ENCODE peak calls at places on chromosomes 1 and 21, in six cellular contexts. One of them, this sample, is unnamed.

GRCh38 chr1:41294213-41294612 is 52.1 kb upstream of the SCMH1 start:
- DNase-seq in lower leg skin: no peak
- DNase-seq in K562: no peak
- DNase-seq in breast epithelium: no peak
- DNase-seq in stomach: peak
- DNase-seq in adrenal gland: no peak
- DNase-seq in this sample: no peak

GRCh38 chr1:31063636-31064035 is 1.9 kb downstream of the PUM1 start:
- DNase-seq in stomach: no peak
- DNase-seq in K562: no peak
- DNase-seq in adrenal gland: no peak
- DNase-seq in lower leg skin: no peak
- DNase-seq in breast epithelium: no peak
- DNase-seq in this sample: no peak

GRCh38 chr1:155062151-155062686 is 1.3 kb upstream of the EFNA4 start:
- DNase-seq in stomach: no peak
- DNase-seq in lower leg skin: no peak
- DNase-seq in K562: no peak
- DNase-seq in breast epithelium: no peak
- DNase-seq in adrenal gland: peak
- DNase-seq in this sample: no peak

GRCh38 chr1:49171941-49172593 is 395.4 kb upstream of the BEND5 start:
- DNase-seq in K562: no peak
- DNase-seq in breast epithelium: no peak
- DNase-seq in adrenal gland: no peak
- DNase-seq in lower leg skin: no peak
- DNase-seq in stomach: no peak
- DNase-seq in this sample: no peak

GRCh38 chr1:94154989-94155388 is 34.0 kb upstream of the ABCA4 start:
- DNase-seq in breast epithelium: no peak
- DNase-seq in lower leg skin: no peak
- DNase-seq in stomach: no peak
- DNase-seq in K562: no peak
- DNase-seq in adrenal gland: peak
- DNase-seq in this sample: no peak

GRCh38 chr1:44652445-44653106 is 21.7 kb downstream of the TMEM53 start:
- DNase-seq in stomach: peak
- DNase-seq in lower leg skin: peak
- DNase-seq in adrenal gland: peak
- DNase-seq in breast epithelium: peak
- DNase-seq in K562: peak
- DNase-seq in this sample: peak

GRCh38 chr1:106680922-106681321 is 375.6 kb upstream of the PRMT6 start:
- DNase-seq in stomach: no peak
- DNase-seq in breast epithelium: no peak
- DNase-seq in adrenal gland: no peak
- DNase-seq in lower leg skin: no peak
- DNase-seq in K562: no peak
- DNase-seq in this sample: no peak

GRCh38 chr1:27292111-27292510 is 29.9 kb upstream of the TMEM222 start:
- DNase-seq in breast epithelium: no peak
- DNase-seq in adrenal gland: no peak
- DNase-seq in K562: no peak
- DNase-seq in lower leg skin: no peak
- DNase-seq in stomach: no peak
- DNase-seq in this sample: peak

GRCh38 chr1:25797939-25798338 is 2.1 kb upstream of the SELENON start:
- DNase-seq in K562: peak
- DNase-seq in stomach: peak
- DNase-seq in adrenal gland: no peak
- DNase-seq in lower leg skin: no peak
- DNase-seq in breast epithelium: no peak
- DNase-seq in this sample: peak

DNA sequence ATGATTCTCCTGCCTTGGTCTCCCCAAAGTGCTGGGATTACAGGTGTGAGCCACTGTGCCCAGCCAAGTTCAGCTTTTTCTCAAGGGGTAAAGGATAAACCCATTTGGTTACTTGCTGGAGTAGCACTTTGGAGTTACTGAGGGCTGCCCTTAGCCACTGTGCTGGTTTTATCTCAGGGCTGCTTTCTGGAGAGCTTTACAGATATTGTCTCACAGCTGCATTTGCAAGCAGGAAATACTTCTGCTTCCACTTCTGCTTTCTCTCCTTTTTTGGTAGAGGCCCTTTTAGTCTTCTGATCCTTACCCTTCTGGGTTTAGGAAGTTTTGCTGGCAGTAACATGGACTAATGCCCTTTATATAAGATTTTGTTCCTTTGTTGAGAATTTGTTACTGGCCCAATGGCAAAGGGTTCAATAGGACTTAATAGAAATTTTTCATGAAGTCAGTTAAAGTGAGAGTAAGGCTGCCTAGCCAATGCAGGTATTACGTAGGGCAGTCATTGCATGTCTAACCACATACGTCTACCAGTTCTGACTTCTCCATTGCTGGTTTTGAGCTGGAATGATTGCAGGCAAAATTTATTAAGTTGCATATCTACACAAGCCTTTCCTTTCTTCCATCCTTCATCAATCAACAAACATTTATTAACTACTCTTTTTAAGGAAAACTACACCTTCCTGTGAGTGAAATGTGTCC is 24.4 kb downstream of the CAP1 start:
- DNase-seq in K562: no peak
- DNase-seq in breast epithelium: no peak
- DNase-seq in stomach: no peak
- DNase-seq in adrenal gland: no peak
- DNase-seq in lower leg skin: no peak
- DNase-seq in this sample: no peak
- TF ChIP-seq POLR2A in K562: no peak
- TF ChIP-seq POLR2A in breast epithelium: no peak
- TF ChIP-seq POLR2A in stomach: no peak
- TF ChIP-seq POLR2A in adrenal gland: no peak
- TF ChIP-seq POLR2A in lower leg skin: no peak
- TF ChIP-seq POLR2A in this sample: no peak

GRCh38 chr1:10779201-10779600 is 17.2 kb downstream of the CASZ1 start:
- DNase-seq in lower leg skin: no peak
- DNase-seq in stomach: peak
- DNase-seq in K562: no peak
- DNase-seq in adrenal gland: no peak
- DNase-seq in breast epithelium: no peak
- DNase-seq in this sample: peak
- TF ChIP-seq POLR2A in lower leg skin: no peak
- TF ChIP-seq POLR2A in stomach: no peak
- TF ChIP-seq POLR2A in K562: no peak
- TF ChIP-seq POLR2A in adrenal gland: no peak
- TF ChIP-seq POLR2A in breast epithelium: no peak
- TF ChIP-seq POLR2A in this sample: no peak

GRCh38 chr1:58781541-58782307 is 2.1 kb downstream of the JUN start:
- DNase-seq in breast epithelium: peak
- DNase-seq in adrenal gland: peak
- DNase-seq in K562: peak
- DNase-seq in stomach: peak
- DNase-seq in lower leg skin: peak
- DNase-seq in this sample: no peak

GRCh38 chr1:58779059-58779754 is 4.6 kb downstream of the JUN start:
- DNase-seq in breast epithelium: no peak
- DNase-seq in K562: no peak
- DNase-seq in stomach: no peak
- DNase-seq in adrenal gland: no peak
- DNase-seq in lower leg skin: no peak
- DNase-seq in this sample: no peak

GRCh38 chr1:58780586-58781452 is 3.0 kb downstream of the JUN start:
- DNase-seq in stomach: peak
- DNase-seq in adrenal gland: no peak
- DNase-seq in breast epithelium: no peak
- DNase-seq in K562: no peak
- DNase-seq in lower leg skin: no peak
- DNase-seq in this sample: no peak

GRCh38 chr1:58778593-58778992 is 5.3 kb downstream of the JUN start:
- DNase-seq in lower leg skin: no peak
- DNase-seq in K562: no peak
- DNase-seq in stomach: no peak
- DNase-seq in adrenal gland: no peak
- DNase-seq in breast epithelium: no peak
- DNase-seq in this sample: no peak

GRCh38 chr1:58779837-58780585 is 3.8 kb downstream of the JUN start:
- DNase-seq in breast epithelium: peak
- DNase-seq in K562: no peak
- DNase-seq in stomach: peak
- DNase-seq in adrenal gland: peak
- DNase-seq in lower leg skin: peak
- DNase-seq in this sample: no peak
- TF ChIP-seq POLR2A in breast epithelium: peak
- TF ChIP-seq POLR2A in K562: peak
- TF ChIP-seq POLR2A in stomach: no peak
- TF ChIP-seq POLR2A in adrenal gland: peak
- TF ChIP-seq POLR2A in lower leg skin: no peak
- TF ChIP-seq POLR2A in this sample: no peak

GRCh38 chr21:34845521-34846213 is 176.9 kb downstream of the CLIC6 start:
- DNase-seq in breast epithelium: no peak
- DNase-seq in K562: no peak
- DNase-seq in stomach: peak
- DNase-seq in adrenal gland: no peak
- DNase-seq in lower leg skin: no peak
- DNase-seq in this sample: peak
- TF ChIP-seq POLR2A in breast epithelium: no peak
- TF ChIP-seq POLR2A in K562: no peak
- TF ChIP-seq POLR2A in stomach: no peak
- TF ChIP-seq POLR2A in adrenal gland: no peak
- TF ChIP-seq POLR2A in lower leg skin: no peak
- TF ChIP-seq POLR2A in this sample: no peak

GRCh38 chr1:43062527-43063080 is 103.9 kb upstream of the SLC2A1 start:
- DNase-seq in lower leg skin: no peak
- DNase-seq in stomach: no peak
- DNase-seq in K562: no peak
- DNase-seq in adrenal gland: no peak
- DNase-seq in breast epithelium: no peak
- DNase-seq in this sample: no peak
- TF ChIP-seq POLR2A in lower leg skin: no peak
- TF ChIP-seq POLR2A in stomach: no peak
- TF ChIP-seq POLR2A in K562: no peak
- TF ChIP-seq POLR2A in adrenal gland: no peak
- TF ChIP-seq POLR2A in breast epithelium: no peak
- TF ChIP-seq POLR2A in this sample: no peak

GRCh38 chr1:162381383-162381782 is at the start of gene C1orf226:
- DNase-seq in breast epithelium: no peak
- DNase-seq in K562: no peak
- DNase-seq in lower leg skin: peak
- DNase-seq in stomach: no peak
- DNase-seq in adrenal gland: no peak
- DNase-seq in this sample: peak
- TF ChIP-seq POLR2A in breast epithelium: no peak
- TF ChIP-seq POLR2A in K562: no peak
- TF ChIP-seq POLR2A in lower leg skin: no peak
- TF ChIP-seq POLR2A in stomach: no peak
- TF ChIP-seq POLR2A in adrenal gland: no peak
- TF ChIP-seq POLR2A in this sample: no peak

DNA sequence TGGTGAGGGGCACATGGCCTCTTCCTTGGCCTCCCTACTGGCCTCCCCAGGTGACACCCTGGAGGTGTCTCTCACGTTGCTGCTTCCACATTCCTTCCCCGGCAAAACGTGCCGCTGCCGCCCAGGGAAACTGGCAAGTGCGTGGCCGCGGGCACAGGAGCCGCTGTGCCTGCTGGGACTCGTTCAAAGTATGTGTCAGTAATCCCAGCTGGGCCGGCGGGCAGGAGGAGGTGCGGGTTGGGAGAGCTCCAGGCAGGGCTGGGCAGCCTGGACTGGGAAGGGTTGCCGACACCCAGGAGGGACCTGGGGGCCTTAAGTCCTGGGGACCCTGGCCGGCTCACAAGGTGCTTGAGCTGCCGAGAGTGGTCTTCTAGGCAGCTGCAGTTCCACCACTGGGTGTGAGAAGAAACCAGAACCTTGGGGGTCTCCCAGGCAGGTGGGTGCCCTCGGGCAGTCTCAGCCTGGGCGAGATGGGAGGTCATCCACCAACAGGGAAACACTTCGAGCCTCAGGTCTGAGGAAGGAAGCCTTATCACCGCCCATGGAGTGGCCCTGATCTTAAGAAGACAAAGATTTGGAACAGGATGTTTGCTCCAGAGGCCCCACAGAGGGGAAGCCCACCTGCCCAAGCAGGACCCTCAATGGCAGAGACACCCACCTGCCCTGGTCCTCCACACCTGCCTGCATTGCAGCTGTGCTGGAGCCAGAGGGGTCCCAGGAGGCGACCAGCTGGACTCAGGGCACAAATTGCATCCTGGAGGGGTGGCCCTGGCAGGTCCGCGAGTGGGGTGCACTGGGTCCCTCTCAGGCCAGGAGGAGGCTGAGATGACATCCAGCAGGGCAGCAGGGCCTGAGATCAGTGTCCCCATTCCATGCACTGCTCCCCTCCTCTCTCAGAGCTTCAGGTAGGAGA is 6.8 kb downstream of the WNT3A start:
- DNase-seq in K562: no peak
- DNase-seq in lower leg skin: peak
- DNase-seq in stomach: peak
- DNase-seq in adrenal gland: peak
- DNase-seq in breast epithelium: peak
- DNase-seq in this sample: no peak
- TF ChIP-seq POLR2A in K562: no peak
- TF ChIP-seq POLR2A in lower leg skin: no peak
- TF ChIP-seq POLR2A in stomach: no peak
- TF ChIP-seq POLR2A in adrenal gland: no peak
- TF ChIP-seq POLR2A in breast epithelium: no peak
- TF ChIP-seq POLR2A in this sample: no peak

GRCh38 chr1:39272027-39272790 is 67.7 kb downstream of the MACF1 start:
- DNase-seq in breast epithelium: no peak
- DNase-seq in K562: peak
- DNase-seq in lower leg skin: no peak
- DNase-seq in adrenal gland: no peak
- DNase-seq in stomach: no peak
- DNase-seq in this sample: no peak
- TF ChIP-seq POLR2A in breast epithelium: no peak
- TF ChIP-seq POLR2A in K562: no peak
- TF ChIP-seq POLR2A in lower leg skin: no peak
- TF ChIP-seq POLR2A in adrenal gland: no peak
- TF ChIP-seq POLR2A in stomach: no peak
- TF ChIP-seq POLR2A in this sample: no peak

DNA sequence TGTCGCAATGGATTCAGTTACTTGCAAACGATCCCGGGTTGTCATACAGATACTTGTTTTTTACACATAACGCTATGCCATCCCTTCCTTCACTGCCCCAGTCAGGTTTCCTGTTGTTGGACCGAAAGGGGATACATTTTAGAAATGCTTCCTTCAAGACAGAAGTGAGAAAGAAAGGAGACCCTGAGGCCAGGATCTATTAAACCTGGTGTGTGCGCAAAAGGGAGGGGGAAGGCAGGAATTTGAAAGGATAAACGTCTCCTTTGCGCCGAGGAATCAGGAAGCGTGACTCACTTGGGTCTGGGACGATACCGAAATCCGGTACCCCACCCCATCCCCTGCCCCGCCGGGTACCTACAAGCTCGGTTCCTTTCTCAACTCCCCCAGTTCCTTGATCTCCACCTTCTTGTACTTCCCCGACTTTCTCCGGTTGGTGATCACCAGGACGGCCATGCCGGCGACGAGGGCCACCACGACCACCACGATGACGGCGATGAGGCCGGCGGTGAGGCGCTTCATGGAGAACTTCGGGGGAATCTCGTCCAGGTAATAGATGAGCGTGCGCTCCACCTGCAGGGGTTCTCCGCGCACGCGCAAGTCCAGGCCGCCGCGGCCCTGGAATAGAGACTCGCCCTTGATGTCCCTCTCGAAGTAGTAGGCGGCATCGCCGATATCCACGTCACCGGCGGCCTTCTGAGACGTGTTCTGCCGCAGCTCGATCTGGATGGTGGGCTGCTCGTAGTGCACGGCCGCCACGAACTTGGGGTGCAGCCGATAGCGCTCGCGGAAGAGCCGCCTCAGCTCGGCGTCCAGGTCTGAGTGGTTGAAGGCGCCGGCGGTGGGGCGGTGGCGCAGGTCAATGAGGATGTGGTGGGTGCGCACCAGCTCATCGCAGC is 973 bp downstream of the TACSTD2 start:
- DNase-seq in adrenal gland: no peak
- DNase-seq in stomach: peak
- DNase-seq in breast epithelium: no peak
- DNase-seq in lower leg skin: no peak
- DNase-seq in K562: no peak
- DNase-seq in this sample: no peak
- TF ChIP-seq POLR2A in adrenal gland: no peak
- TF ChIP-seq POLR2A in stomach: no peak
- TF ChIP-seq POLR2A in breast epithelium: no peak
- TF ChIP-seq POLR2A in lower leg skin: no peak
- TF ChIP-seq POLR2A in K562: no peak
- TF ChIP-seq POLR2A in this sample: no peak

This sample was measured in H54.